ENCODE peak calls at places on chromosomes 5 and 9, in ten cellular contexts. One of them, this sample, is unnamed.

GRCh38 chr9:136740971-136741884 is 1.5 kb downstream of the LCN10 start:
- DNase-seq in fibroblast of the aortic adventitia: peak
- DNase-seq in progenitor cell of endocrine pancreas: no peak
- DNase-seq in gastrocnemius medialis: no peak
- DNase-seq in kidney: peak
- DNase-seq in A549: no peak
- DNase-seq in SK-N-SH: peak
- DNase-seq in fibroblast of pulmonary artery: peak
- DNase-seq in lung: no peak
- DNase-seq in GM23338: no peak
- DNase-seq in this sample: no peak

GRCh38 chr9:133703571-133704399 is 34.4 kb downstream of the SARDH start:
- DNase-seq in fibroblast of the aortic adventitia: no peak
- DNase-seq in progenitor cell of endocrine pancreas: no peak
- DNase-seq in gastrocnemius medialis: peak
- DNase-seq in kidney: peak
- DNase-seq in A549: no peak
- DNase-seq in SK-N-SH: peak
- DNase-seq in fibroblast of pulmonary artery: no peak
- DNase-seq in lung: no peak
- DNase-seq in GM23338: no peak
- DNase-seq in this sample: peak

GRCh38 chr9:6965566-6965965 is 207.8 kb downstream of the KDM4C start:
- DNase-seq in fibroblast of the aortic adventitia: no peak
- DNase-seq in progenitor cell of endocrine pancreas: no peak
- DNase-seq in gastrocnemius medialis: no peak
- DNase-seq in kidney: no peak
- DNase-seq in A549: no peak
- DNase-seq in SK-N-SH: no peak
- DNase-seq in fibroblast of pulmonary artery: no peak
- DNase-seq in lung: no peak
- DNase-seq in GM23338: no peak
- DNase-seq in this sample: no peak

GRCh38 chr5:13939647-13940046 is 4.8 kb downstream of the DNAH5 start:
- DNase-seq in fibroblast of the aortic adventitia: no peak
- DNase-seq in progenitor cell of endocrine pancreas: no peak
- DNase-seq in gastrocnemius medialis: no peak
- DNase-seq in kidney: no peak
- DNase-seq in A549: no peak
- DNase-seq in SK-N-SH: no peak
- DNase-seq in fibroblast of pulmonary artery: no peak
- DNase-seq in lung: no peak
- DNase-seq in GM23338: no peak
- DNase-seq in this sample: no peak

GRCh38 chr5:168308976-168309598 is 17.6 kb downstream of the WWC1 start:
- DNase-seq in fibroblast of the aortic adventitia: no peak
- DNase-seq in progenitor cell of endocrine pancreas: no peak
- DNase-seq in gastrocnemius medialis: no peak
- DNase-seq in kidney: no peak
- DNase-seq in A549: no peak
- DNase-seq in SK-N-SH: no peak
- DNase-seq in fibroblast of pulmonary artery: no peak
- DNase-seq in lung: no peak
- DNase-seq in GM23338: no peak
- DNase-seq in this sample: no peak

GRCh38 chr5:50420343-50420935 is 20.6 kb downstream of the EMB start:
- DNase-seq in fibroblast of the aortic adventitia: no peak
- DNase-seq in progenitor cell of endocrine pancreas: no peak
- DNase-seq in gastrocnemius medialis: no peak
- DNase-seq in kidney: no peak
- DNase-seq in A549: no peak
- DNase-seq in SK-N-SH: no peak
- DNase-seq in fibroblast of pulmonary artery: no peak
- DNase-seq in lung: no peak
- DNase-seq in GM23338: no peak
- DNase-seq in this sample: no peak

GRCh38 chr5:132748522-132749000 is 1.3 kb downstream of the CCNI2 start:
- DNase-seq in fibroblast of the aortic adventitia: no peak
- DNase-seq in progenitor cell of endocrine pancreas: no peak
- DNase-seq in gastrocnemius medialis: no peak
- DNase-seq in kidney: no peak
- DNase-seq in A549: no peak
- DNase-seq in SK-N-SH: peak
- DNase-seq in fibroblast of pulmonary artery: no peak
- DNase-seq in lung: no peak
- DNase-seq in GM23338: no peak
- DNase-seq in this sample: no peak

GRCh38 chr5:98780390-98780789 is 6.9 kb downstream of the RGMB start:
- DNase-seq in fibroblast of the aortic adventitia: no peak
- DNase-seq in progenitor cell of endocrine pancreas: no peak
- DNase-seq in gastrocnemius medialis: no peak
- DNase-seq in kidney: no peak
- DNase-seq in A549: no peak
- DNase-seq in SK-N-SH: no peak
- DNase-seq in fibroblast of pulmonary artery: no peak
- DNase-seq in lung: no peak
- DNase-seq in GM23338: no peak
- DNase-seq in this sample: no peak

GRCh38 chr9:77426712-77427111 is 221.4 kb downstream of the GNA14 start:
- DNase-seq in fibroblast of the aortic adventitia: no peak
- DNase-seq in progenitor cell of endocrine pancreas: no peak
- DNase-seq in gastrocnemius medialis: no peak
- DNase-seq in kidney: no peak
- DNase-seq in A549: no peak
- DNase-seq in SK-N-SH: no peak
- DNase-seq in fibroblast of pulmonary artery: no peak
- DNase-seq in lung: no peak
- DNase-seq in GM23338: no peak
- DNase-seq in this sample: no peak

GRCh38 chr5:181114844-181115778 is 15.9 kb downstream of the OR2V1 start:
- DNase-seq in fibroblast of the aortic adventitia: peak
- DNase-seq in progenitor cell of endocrine pancreas: no peak
- DNase-seq in gastrocnemius medialis: no peak
- DNase-seq in kidney: no peak
- DNase-seq in A549: peak
- DNase-seq in SK-N-SH: no peak
- DNase-seq in fibroblast of pulmonary artery: peak
- DNase-seq in lung: no peak
- DNase-seq in GM23338: peak
- DNase-seq in this sample: no peak

GRCh38 chr5:124824637-124825158 is 78.3 kb upstream of the ZNF608 start:
- DNase-seq in fibroblast of the aortic adventitia: peak
- DNase-seq in progenitor cell of endocrine pancreas: no peak
- DNase-seq in gastrocnemius medialis: no peak
- DNase-seq in kidney: no peak
- DNase-seq in A549: peak
- DNase-seq in SK-N-SH: peak
- DNase-seq in fibroblast of pulmonary artery: peak
- DNase-seq in lung: no peak
- DNase-seq in GM23338: no peak
- DNase-seq in this sample: no peak

GRCh38 chr9:125241863-125242739 is 958 bp upstream of the HSPA5 start:
- DNase-seq in fibroblast of the aortic adventitia: peak
- DNase-seq in progenitor cell of endocrine pancreas: no peak
- DNase-seq in gastrocnemius medialis: no peak
- DNase-seq in kidney: peak
- DNase-seq in A549: peak
- DNase-seq in SK-N-SH: peak
- DNase-seq in fibroblast of pulmonary artery: no peak
- DNase-seq in lung: peak
- DNase-seq in GM23338: no peak
- DNase-seq in this sample: peak

GRCh38 chr9:125240649-125240999 is 519 bp downstream of the HSPA5 start:
- DNase-seq in fibroblast of the aortic adventitia: peak
- DNase-seq in progenitor cell of endocrine pancreas: no peak
- DNase-seq in gastrocnemius medialis: peak
- DNase-seq in kidney: no peak
- DNase-seq in A549: peak
- DNase-seq in SK-N-SH: no peak
- DNase-seq in fibroblast of pulmonary artery: peak
- DNase-seq in lung: peak
- DNase-seq in GM23338: peak
- DNase-seq in this sample: no peak

GRCh38 chr9:125239631-125240597 is 1.2 kb downstream of the HSPA5 start:
- DNase-seq in fibroblast of the aortic adventitia: peak
- DNase-seq in progenitor cell of endocrine pancreas: no peak
- DNase-seq in gastrocnemius medialis: no peak
- DNase-seq in kidney: no peak
- DNase-seq in A549: no peak
- DNase-seq in SK-N-SH: no peak
- DNase-seq in fibroblast of pulmonary artery: no peak
- DNase-seq in lung: no peak
- DNase-seq in GM23338: no peak
- DNase-seq in this sample: no peak

GRCh38 chr9:125238915-125239446 is 2.2 kb downstream of the HSPA5 start:
- DNase-seq in fibroblast of the aortic adventitia: peak
- DNase-seq in progenitor cell of endocrine pancreas: no peak
- DNase-seq in gastrocnemius medialis: no peak
- DNase-seq in kidney: no peak
- DNase-seq in A549: no peak
- DNase-seq in SK-N-SH: no peak
- DNase-seq in fibroblast of pulmonary artery: no peak
- DNase-seq in lung: no peak
- DNase-seq in GM23338: no peak
- DNase-seq in this sample: no peak

DNA sequence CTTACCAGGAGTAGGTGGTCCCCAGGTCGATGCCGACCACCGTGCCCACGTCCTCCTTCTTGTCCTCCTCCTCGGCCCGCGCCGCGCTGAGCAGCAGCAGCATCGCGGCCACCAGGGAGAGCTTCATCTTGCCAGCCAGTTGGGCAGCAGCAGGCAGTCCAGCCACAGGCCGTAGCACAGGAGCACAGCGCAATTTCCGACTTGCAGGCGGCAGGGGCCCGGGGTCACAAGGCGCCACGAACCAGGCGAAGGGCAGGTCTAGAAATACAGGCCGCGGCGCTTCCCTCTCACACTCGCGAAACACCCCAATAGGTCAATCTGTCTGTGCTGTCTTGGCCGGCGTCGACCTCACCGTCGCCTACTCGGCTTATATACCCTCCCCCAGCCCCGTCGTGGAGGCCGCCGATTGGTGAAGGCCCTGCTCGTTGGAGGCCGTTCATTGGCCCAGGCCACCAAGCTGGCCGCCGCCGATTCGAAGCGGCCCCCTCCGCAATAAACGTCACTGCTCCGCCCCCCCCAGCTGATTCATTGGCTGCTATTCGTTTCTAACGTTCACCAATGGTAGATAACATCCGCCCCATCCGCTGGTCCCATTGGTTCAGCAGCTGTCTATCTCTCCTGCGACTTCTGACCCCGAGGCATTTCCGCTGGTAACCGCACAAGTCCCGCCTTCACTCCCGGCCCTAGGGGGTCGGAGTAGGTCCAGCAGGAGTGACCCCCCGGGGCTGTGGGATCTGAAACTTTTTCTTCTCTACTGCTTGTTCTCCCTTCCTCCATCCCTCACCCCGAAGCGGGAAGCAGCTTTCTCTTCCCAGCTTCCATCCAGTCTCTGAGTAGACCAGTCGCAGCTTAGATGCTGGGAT is at the start of gene HSPA5:
- DNase-seq in fibroblast of the aortic adventitia: peak
- DNase-seq in progenitor cell of endocrine pancreas: peak
- DNase-seq in gastrocnemius medialis: peak
- DNase-seq in kidney: peak
- DNase-seq in A549: peak
- DNase-seq in SK-N-SH: peak
- DNase-seq in fibroblast of pulmonary artery: peak
- DNase-seq in lung: peak
- DNase-seq in GM23338: peak
- DNase-seq in this sample: peak
- TF ChIP-seq CTCF in fibroblast of the aortic adventitia: no peak
- TF ChIP-seq CTCF in progenitor cell of endocrine pancreas: peak
- TF ChIP-seq CTCF in gastrocnemius medialis: peak
- TF ChIP-seq CTCF in kidney: no peak
- TF ChIP-seq CTCF in A549: no peak
- TF ChIP-seq CTCF in SK-N-SH: no peak
- TF ChIP-seq CTCF in fibroblast of pulmonary artery: peak
- TF ChIP-seq CTCF in lung: no peak
- TF ChIP-seq CTCF in GM23338: no peak
- TF ChIP-seq CTCF in this sample: peak

GRCh38 chr5:7762267-7762666 is 88.7 kb downstream of the CFAP90 start:
- DNase-seq in fibroblast of the aortic adventitia: no peak
- DNase-seq in progenitor cell of endocrine pancreas: no peak
- DNase-seq in gastrocnemius medialis: peak
- DNase-seq in kidney: no peak
- DNase-seq in A549: no peak
- DNase-seq in SK-N-SH: no peak
- DNase-seq in fibroblast of pulmonary artery: no peak
- DNase-seq in lung: no peak
- DNase-seq in GM23338: peak
- DNase-seq in this sample: no peak
- TF ChIP-seq CTCF in fibroblast of the aortic adventitia: no peak
- TF ChIP-seq CTCF in progenitor cell of endocrine pancreas: no peak
- TF ChIP-seq CTCF in gastrocnemius medialis: no peak
- TF ChIP-seq CTCF in kidney: peak
- TF ChIP-seq CTCF in A549: no peak
- TF ChIP-seq CTCF in SK-N-SH: no peak
- TF ChIP-seq CTCF in fibroblast of pulmonary artery: no peak
- TF ChIP-seq CTCF in lung: no peak
- TF ChIP-seq CTCF in GM23338: peak
- TF ChIP-seq CTCF in this sample: no peak

GRCh38 chr5:112529525-112529924 is 110.4 kb upstream of the EPB41L4A start:
- DNase-seq in fibroblast of the aortic adventitia: peak
- DNase-seq in progenitor cell of endocrine pancreas: no peak
- DNase-seq in gastrocnemius medialis: no peak
- DNase-seq in kidney: no peak
- DNase-seq in A549: peak
- DNase-seq in SK-N-SH: peak
- DNase-seq in fibroblast of pulmonary artery: peak
- DNase-seq in lung: no peak
- DNase-seq in GM23338: peak
- DNase-seq in this sample: no peak
- TF ChIP-seq CTCF in fibroblast of the aortic adventitia: no peak
- TF ChIP-seq CTCF in progenitor cell of endocrine pancreas: peak
- TF ChIP-seq CTCF in gastrocnemius medialis: no peak
- TF ChIP-seq CTCF in kidney: peak
- TF ChIP-seq CTCF in A549: peak
- TF ChIP-seq CTCF in SK-N-SH: peak
- TF ChIP-seq CTCF in fibroblast of pulmonary artery: peak
- TF ChIP-seq CTCF in lung: no peak
- TF ChIP-seq CTCF in GM23338: peak
- TF ChIP-seq CTCF in this sample: peak

DNA sequence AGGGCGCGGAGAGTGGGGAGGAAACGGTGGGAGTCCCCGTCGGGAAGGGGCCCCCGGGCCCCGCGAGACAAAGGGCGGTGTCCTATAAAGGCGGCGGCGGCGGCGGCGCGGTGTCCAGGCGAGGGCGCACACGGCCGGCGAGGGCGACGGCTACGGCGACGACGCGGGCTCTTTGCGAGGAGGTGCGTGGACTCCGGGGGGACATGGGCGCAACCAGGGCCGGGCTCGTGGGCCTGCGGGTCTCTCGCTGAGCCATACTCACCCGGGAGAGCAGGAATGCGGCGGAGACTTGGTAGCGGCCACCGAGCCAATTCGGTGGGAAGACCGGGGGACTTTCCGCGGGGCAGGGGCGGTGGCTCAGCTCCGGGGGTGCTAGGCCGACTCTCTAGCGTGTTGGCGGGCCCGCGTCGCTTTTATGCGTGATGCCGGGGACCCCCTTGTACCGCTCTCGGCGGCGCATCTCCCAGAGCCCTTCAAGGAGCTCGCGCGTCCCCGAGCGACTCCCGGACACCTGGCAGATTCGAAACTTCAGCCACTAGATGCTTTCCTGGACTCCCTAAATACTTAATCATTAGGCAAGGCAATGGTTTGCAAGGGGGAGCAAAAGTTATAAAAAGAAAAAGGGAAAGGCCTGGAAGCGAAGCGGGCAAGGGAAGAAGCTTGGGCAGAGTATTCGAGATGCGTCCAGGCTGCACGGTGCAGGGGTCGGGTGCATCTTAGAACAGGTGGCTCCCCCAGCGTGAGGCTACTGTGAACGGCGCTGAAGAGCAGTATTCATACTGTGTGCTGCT is 5.9 kb upstream of the TAL2 start:
- DNase-seq in fibroblast of the aortic adventitia: no peak
- DNase-seq in progenitor cell of endocrine pancreas: peak
- DNase-seq in gastrocnemius medialis: peak
- DNase-seq in kidney: peak
- DNase-seq in A549: peak
- DNase-seq in SK-N-SH: peak
- DNase-seq in fibroblast of pulmonary artery: no peak
- DNase-seq in lung: no peak
- DNase-seq in GM23338: peak
- DNase-seq in this sample: no peak
- TF ChIP-seq CTCF in fibroblast of the aortic adventitia: no peak
- TF ChIP-seq CTCF in progenitor cell of endocrine pancreas: peak
- TF ChIP-seq CTCF in gastrocnemius medialis: peak
- TF ChIP-seq CTCF in kidney: peak
- TF ChIP-seq CTCF in A549: peak
- TF ChIP-seq CTCF in SK-N-SH: peak
- TF ChIP-seq CTCF in fibroblast of pulmonary artery: no peak
- TF ChIP-seq CTCF in lung: no peak
- TF ChIP-seq CTCF in GM23338: peak
- TF ChIP-seq CTCF in this sample: peak

This sample was measured in chondrocyte.